ENCODE peak calls at places on chromosome 16, in six cellular contexts. N is psoas muscle, I is left colon, H is KBM-7, P is SK-MEL-5, W is left ventricle myocardium inferior. J is an unnamed sample.
A peak's percentile ranks its signal among the peaks of the same experiment; 100 is the strongest.

GRCh38 chr16:4972938-4973587 is 14.9 kb downstream of the SEC14L5 start:
- DNase-seq in P (no peak), I (no peak), N (no peak), W (no peak), H (peak; percentile 29), J (no peak)

GRCh38 chr16:56726926-56727325 is 3.0 kb upstream of the NUP93 start:
- DNase-seq in H (no peak), P (no peak), N (no peak), W (no peak), I (no peak), J (no peak)

GRCh38 chr16:2159052-2159838 is 3.7 kb downstream of the TRAF7 start:
- DNase-seq in N (peak; percentile 50), P (no peak), W (no peak), H (no peak), I (peak; percentile 66), J (no peak)

GRCh38 chr16:81527477-81528178 is 83.0 kb downstream of the CMIP start:
- DNase-seq in N (no peak), I (no peak), H (no peak), W (no peak), P (no peak), J (no peak)

GRCh38 chr16:89043636-89044393 is 49.8 kb upstream of the ACSF3 start:
- DNase-seq in P (no peak), I (no peak), N (no peak), W (no peak), H (no peak), J (no peak)

GRCh38 chr16:1063728-1064127 is 8.8 kb upstream of the SSTR5 start:
- DNase-seq in N (no peak), W (no peak), H (no peak), I (no peak), P (no peak), J (no peak)

GRCh38 chr16:24499193-24499814 is 40.1 kb upstream of the RBBP6 start:
- DNase-seq in P (peak; percentile 69), I (no peak), W (no peak), N (no peak), H (peak; percentile 76), J (no peak)

GRCh38 chr16:56965149-56965938 is 3.6 kb downstream of the CETP start:
- DNase-seq in W (no peak), I (no peak), P (no peak), N (no peak), H (no peak), J (no peak)

GRCh38 chr16:27314161-27314723 is 468 bp downstream of the IL4R start:
- DNase-seq in P (peak; percentile 23), I (peak; percentile 74), H (peak; percentile 51), W (peak; percentile 36), N (peak; percentile 54), J (no peak)

GRCh38 chr16:60674241-60674640 is 1362.0 kb downstream of the CDH8 start:
- DNase-seq in W (no peak), P (no peak), H (no peak), I (no peak), N (no peak), J (no peak)

GRCh38 chr16:14339694-14340093 is 268.6 kb downstream of the MRTFB start:
- DNase-seq in W (no peak), H (no peak), N (no peak), P (peak; percentile 10), I (no peak), J (no peak)

GRCh38 chr16:11389631-11390565 is 44.6 kb downstream of the RMI2 start:
- DNase-seq in W (no peak), H (no peak), I (no peak), P (no peak), N (no peak), J (no peak)

GRCh38 chr16:503150-504071 is 24.1 kb upstream of the CAPN15 start:
- DNase-seq in N (no peak), H (no peak), I (no peak), P (no peak), W (no peak), J (no peak)

GRCh38 chr16:17578921-17579876 is 108.4 kb upstream of the XYLT1 start:
- DNase-seq in P (peak; percentile 81), W (no peak), I (peak; percentile 51), N (peak; percentile 21), H (peak; percentile 78), J (no peak)

GRCh38 chr16:68463904-68464303 is 15.6 kb upstream of the SMPD3 start:
- DNase-seq in H (no peak), I (no peak), W (no peak), P (no peak), N (no peak), J (no peak)

GRCh38 chr16:54488729-54489128 is 202.1 kb upstream of the IRX3 start:
- DNase-seq in I (no peak), W (no peak), N (no peak), P (no peak), H (no peak), J (no peak)

GRCh38 chr16:69410285-69410990 is 14.0 kb upstream of the CYB5B start:
- DNase-seq in H (no peak), W (no peak), I (no peak), N (no peak), P (peak; percentile 49), J (no peak)

GRCh38 chr16:77789646-77790370 is 1.4 kb downstream of the VAT1L start:
- DNase-seq in W (no peak), N (no peak), P (no peak), H (no peak), I (no peak), J (no peak)

GRCh38 chr16:28821874-28822519 is 802 bp upstream of the ATXN2L start:
- DNase-seq in W (no peak), N (no peak), P (no peak), I (no peak), H (peak; percentile 32), J (no peak)

GRCh38 chr16:88813396-88814143 is 1.8 kb upstream of the APRT start:
- DNase-seq in H (no peak), P (no peak), W (no peak), N (no peak), I (peak; percentile 37), J (no peak)

GRCh38 chr16:11316331-11317015 is 28.8 kb upstream of the RMI2 start:
- DNase-seq in I (no peak), H (no peak), W (no peak), N (no peak), P (no peak), J (no peak)

GRCh38 chr16:50288920-50289319 is 22.6 kb downstream of the ADCY7 start:
- DNase-seq in P (no peak), N (no peak), W (no peak), H (no peak), I (no peak), J (no peak)

GRCh38 chr16:61797960-61798359 is 238.3 kb downstream of the CDH8 start:
- DNase-seq in W (no peak), I (no peak), N (no peak), P (no peak), H (no peak), J (no peak)

GRCh38 chr16:63652091-63652490 is 1469.8 kb downstream of the CDH11 start:
- DNase-seq in N (no peak), I (no peak), W (no peak), P (no peak), H (no peak), J (no peak)

GRCh38 chr16:53041196-53041977 is 11.3 kb downstream of the CHD9NB start:
- DNase-seq in W (peak; percentile 90), P (no peak), H (peak; percentile 57), I (peak; percentile 59), N (peak; percentile 73), J (no peak)

GRCh38 chr16:21145738-21146137 is 4.9 kb downstream of the DNAH3 start:
- DNase-seq in H (no peak), N (no peak), P (no peak), W (no peak), I (no peak), J (no peak)